ENCODE peak calls at places on chromosome 7, in ten cellular contexts. Z, U, Y, W, O, M, B, Q, C and R are unnamed samples.

GRCh38 chr7:93119191-93119905 is 1.6 kb upstream of the SAMD9 start:
- DNase-seq in C (no peak), Q (no peak), B (no peak), O (no peak), Y (no peak), M (no peak), W (no peak), U (no peak), Z (peak), R (no peak)

GRCh38 chr7:102080371-102081243 is 206.1 kb upstream of the SH2B2 start:
- DNase-seq in C (no peak), Q (no peak), U (no peak), O (no peak), M (no peak), Y (peak), Z (no peak), W (no peak), B (no peak), R (no peak)

GRCh38 chr7:70569335-70569819 is 562.6 kb upstream of the GALNT17 start:
- DNase-seq in W (no peak), C (no peak), B (no peak), O (no peak), M (no peak), Q (no peak), Y (no peak), Z (no peak), U (no peak), R (no peak)

GRCh38 chr7:98559219-98559618 is 57.9 kb upstream of the NPTX2 start:
- DNase-seq in U (no peak), Q (no peak), B (no peak), M (no peak), Y (no peak), O (no peak), C (no peak), Z (no peak), W (no peak), R (no peak)

GRCh38 chr7:135653285-135654080 is 8.8 kb upstream of the STMP1 start:
- DNase-seq in W (no peak), U (no peak), B (no peak), C (no peak), Y (no peak), O (no peak), Z (no peak), Q (no peak), M (no peak), R (no peak)

GRCh38 chr7:107953924-107954303 is 49.0 kb downstream of the LAMB1 start:
- DNase-seq in Y (no peak), Q (no peak), B (no peak), U (no peak), M (no peak), W (no peak), O (no peak), Z (no peak), C (no peak), R (no peak)

GRCh38 chr7:27868117-27868516 is 128.2 kb downstream of the TAX1BP1 start:
- DNase-seq in B (no peak), W (no peak), Y (no peak), M (no peak), O (no peak), Q (no peak), C (no peak), Z (no peak), U (no peak), R (no peak)

GRCh38 chr7:55063633-55064032 is 44.8 kb downstream of the EGFR start:
- DNase-seq in C (no peak), M (no peak), U (no peak), O (no peak), Y (no peak), W (no peak), Z (no peak), B (no peak), Q (no peak), R (no peak)

GRCh38 chr7:41374150-41374848 is 328.6 kb downstream of the INHBA start:
- DNase-seq in W (no peak), C (no peak), Q (no peak), Y (no peak), B (no peak), Z (no peak), U (no peak), O (no peak), M (no peak), R (no peak)

GRCh38 chr7:20282960-20283359 is 47.7 kb upstream of the ITGB8 start:
- DNase-seq in B (no peak), M (no peak), Y (no peak), O (no peak), C (no peak), U (no peak), Z (no peak), Q (no peak), W (no peak), R (no peak)

GRCh38 chr7:87877641-87878040 is 1.3 kb downstream of the DBF4 start:
- DNase-seq in C (no peak), B (no peak), Z (no peak), W (no peak), Q (no peak), O (no peak), Y (no peak), M (no peak), U (no peak), R (no peak)

GRCh38 chr7:4345004-4345403 is 337.1 kb upstream of the FOXK1 start:
- DNase-seq in B (no peak), Z (no peak), U (no peak), W (no peak), M (no peak), Q (no peak), O (no peak), Y (no peak), C (no peak), R (no peak)

GRCh38 chr7:122984021-122984420 is 11.5 kb downstream of the TAS2R16 start:
- DNase-seq in Q (no peak), O (no peak), M (no peak), C (no peak), W (no peak), Z (no peak), B (no peak), U (no peak), Y (no peak), R (no peak)

GRCh38 chr7:48250441-48250951 is 79.2 kb downstream of the ABCA13 start:
- DNase-seq in W (no peak), Q (no peak), M (no peak), B (no peak), C (no peak), O (no peak), Z (no peak), Y (no peak), U (no peak), R (no peak)

GRCh38 chr7:83362786-83363185 is 200.1 kb upstream of the PCLO start:
- DNase-seq in Z (no peak), Y (no peak), M (no peak), C (no peak), B (no peak), O (no peak), U (no peak), W (no peak), Q (no peak), R (no peak)

GRCh38 chr7:23022258-23022745 is 8.4 kb upstream of the HYCC1 start:
- DNase-seq in C (no peak), M (no peak), Q (no peak), Y (no peak), Z (no peak), B (no peak), U (no peak), W (no peak), O (no peak), R (no peak)

GRCh38 chr7:157432541-157432956 is 95.7 kb downstream of the DNAJB6 start:
- DNase-seq in B (no peak), Q (peak), Y (peak), U (no peak), C (no peak), M (peak), O (no peak), W (no peak), Z (peak), R (no peak)

GRCh38 chr7:134470864-134471263 is 12.0 kb upstream of the AKR1B1 start:
- DNase-seq in Y (no peak), Z (peak), C (no peak), Q (no peak), O (no peak), U (no peak), B (no peak), W (no peak), M (peak), R (no peak)

GRCh38 chr7:44325811-44326241 is 432 bp upstream of the CAMK2B start:
- DNase-seq in U (no peak), Z (peak), M (no peak), Y (peak), W (no peak), B (no peak), C (no peak), O (no peak), Q (peak), R (no peak)

DNA sequence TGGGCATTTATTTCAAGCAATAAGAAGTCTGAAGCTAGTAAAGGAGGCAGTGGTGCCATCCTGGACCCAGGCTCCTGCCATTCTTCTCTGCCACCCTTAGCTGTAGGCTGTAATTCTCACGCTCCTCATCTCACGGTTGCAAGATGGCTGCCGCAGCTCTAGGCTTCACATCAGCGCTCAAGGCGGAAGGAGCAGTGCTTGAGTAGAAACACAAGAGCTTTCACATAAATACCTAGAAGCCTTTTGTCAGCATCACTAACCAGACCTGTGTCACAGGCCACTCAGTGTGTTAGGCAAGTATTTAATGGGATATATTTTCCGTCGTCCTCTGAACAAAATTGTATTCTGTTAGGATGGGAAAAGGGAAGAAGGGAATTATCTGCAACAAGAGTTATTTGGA is 118.9 kb upstream of the KLF14 start:
- DNase-seq in Z (no peak), Q (no peak), W (no peak), U (no peak), B (no peak), M (no peak), O (no peak), Y (no peak), C (no peak), R (no peak)
- H3K27ac ChIP-seq in Z (peak), Q (no peak), W (no peak), U (no peak), B (no peak), M (peak), O (no peak), Y (no peak), C (no peak), R (no peak)

DNA sequence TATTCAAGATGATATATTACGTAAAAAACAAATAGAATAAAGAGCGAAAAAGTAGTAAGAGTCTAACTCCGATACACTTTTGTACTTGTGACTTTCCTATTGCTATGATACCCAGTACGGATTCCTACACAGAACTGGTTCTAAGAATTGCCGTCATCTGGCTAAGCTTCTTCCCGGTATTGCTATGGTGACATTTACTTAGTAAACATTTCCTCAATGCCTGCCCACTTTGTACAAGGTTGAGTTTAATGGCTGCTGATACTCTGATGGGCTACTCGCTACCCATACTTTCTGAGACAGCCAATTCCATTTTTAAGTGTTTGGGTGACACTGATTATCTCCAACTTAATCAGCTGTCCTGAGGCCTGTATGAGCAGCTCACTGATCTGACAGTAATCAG is 55.6 kb downstream of the OSBPL3 start:
- DNase-seq in O (no peak), U (no peak), Q (no peak), M (no peak), Y (no peak), B (no peak), Z (no peak), W (no peak), C (peak), R (no peak)
- H3K27ac ChIP-seq in O (no peak), U (no peak), Q (no peak), M (no peak), Y (no peak), B (no peak), Z (no peak), W (no peak), C (peak), R (no peak)

GRCh38 chr7:7858559-7858958 is 110.0 kb upstream of the GLCCI1 start:
- DNase-seq in C (no peak), O (no peak), W (no peak), M (no peak), Y (no peak), U (no peak), Z (no peak), B (no peak), Q (no peak), R (no peak)
- H3K27ac ChIP-seq in C (no peak), O (no peak), W (no peak), M (no peak), Y (no peak), U (no peak), Z (no peak), B (peak), Q (no peak), R (no peak)

GRCh38 chr7:286278-286677 is 3.7 kb upstream of the FOXL3 start:
- DNase-seq in B (no peak), Z (no peak), W (no peak), Y (peak), U (no peak), M (no peak), C (no peak), O (no peak), Q (no peak), R (no peak)
- H3K27ac ChIP-seq in B (no peak), Z (no peak), W (no peak), Y (no peak), U (no peak), M (no peak), C (no peak), O (no peak), Q (no peak), R (no peak)

DNA sequence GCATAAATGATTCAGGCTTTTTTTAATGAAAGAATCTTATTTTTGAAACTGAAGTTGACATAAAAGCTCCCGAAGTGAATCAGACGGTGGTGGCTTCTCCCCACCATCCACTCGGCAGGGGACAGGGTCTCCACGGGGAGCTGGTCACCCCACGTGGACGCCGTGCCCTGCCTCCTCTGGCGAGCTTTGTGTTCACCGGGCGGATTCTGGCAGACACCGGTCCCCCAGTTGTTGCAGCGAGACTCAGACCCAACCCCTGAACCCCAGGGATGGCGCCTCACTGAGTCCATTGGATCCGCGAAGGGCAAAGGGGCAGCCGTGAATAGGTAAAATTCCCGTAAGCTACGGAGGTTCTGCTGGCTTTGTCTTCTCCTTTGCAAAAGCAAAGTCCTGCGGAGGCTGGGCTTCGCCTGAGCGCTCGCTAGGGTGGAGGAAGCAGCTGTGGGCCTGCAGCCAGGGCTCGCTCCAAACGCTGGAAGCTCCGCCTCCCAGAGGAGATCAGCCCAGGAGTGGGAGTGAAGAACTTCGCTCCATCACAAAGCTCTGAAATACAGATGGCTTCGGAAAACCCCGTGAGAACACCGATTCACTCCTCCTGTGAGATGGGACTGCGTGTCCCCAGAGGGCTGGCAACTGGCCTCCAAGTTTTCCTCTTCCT is 38.3 kb downstream of the PTPRN2 start:
- DNase-seq in Z (no peak), O (no peak), M (no peak), C (no peak), W (no peak), B (no peak), U (peak), Y (no peak), Q (peak), R (no peak)
- H3K27ac ChIP-seq in Z (no peak), O (peak), M (no peak), C (no peak), W (no peak), B (no peak), U (no peak), Y (no peak), Q (no peak), R (no peak)

DNA sequence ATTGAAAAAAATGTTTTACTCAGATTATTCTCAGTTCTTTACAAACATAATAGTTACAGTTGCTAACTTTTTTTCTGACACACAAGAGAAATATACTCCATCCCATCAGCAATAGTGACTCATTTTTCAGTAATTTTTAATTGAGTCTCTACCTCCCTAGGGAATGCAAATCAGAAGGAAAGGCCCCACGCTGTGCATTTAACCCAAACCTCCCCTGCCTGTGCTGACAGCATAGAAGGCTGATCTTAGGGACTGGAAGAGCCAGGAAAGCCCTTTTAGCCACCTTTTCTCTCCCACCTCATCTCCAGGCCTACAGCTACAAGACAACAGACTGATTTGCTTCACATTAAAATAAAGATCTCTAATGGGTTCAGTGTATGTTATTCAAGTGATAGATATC is 24.7 kb upstream of the PIK3CG start:
- DNase-seq in Q (peak), Z (no peak), Y (no peak), U (no peak), O (no peak), M (no peak), W (no peak), B (no peak), C (no peak), R (no peak)
- H3K27ac ChIP-seq in Q (no peak), Z (no peak), Y (no peak), U (no peak), O (no peak), M (no peak), W (no peak), B (no peak), C (no peak), R (no peak)

GRCh38 chr7:116329845-116330503 is 119.6 kb downstream of the TES start:
- DNase-seq in U (no peak), C (no peak), M (no peak), O (no peak), W (no peak), Y (no peak), B (no peak), Q (no peak), Z (no peak), R (no peak)

GRCh38 chr7:116325517-116325916 is 115.2 kb downstream of the TES start:
- DNase-seq in Y (no peak), O (no peak), U (no peak), Z (no peak), B (no peak), Q (no peak), C (no peak), M (no peak), W (no peak), R (no peak)

GRCh38 chr7:116328161-116328560 is 117.8 kb downstream of the TES start:
- DNase-seq in C (no peak), Y (no peak), M (no peak), O (no peak), Q (no peak), Z (no peak), B (no peak), W (no peak), U (no peak), R (no peak)

GRCh38 chr7:116327135-116327534 is 116.8 kb downstream of the TES start:
- DNase-seq in C (no peak), W (no peak), U (no peak), M (no peak), Y (no peak), B (no peak), Z (no peak), O (no peak), Q (no peak), R (no peak)

GRCh38 chr7:116327751-116328150 is 117.4 kb downstream of the TES start:
- DNase-seq in W (no peak), M (no peak), Z (peak), B (no peak), C (no peak), Q (no peak), U (no peak), O (no peak), Y (no peak), R (no peak)
- H3K27ac ChIP-seq in W (no peak), M (no peak), Z (no peak), B (no peak), C (no peak), Q (no peak), U (no peak), O (no peak), Y (no peak), R (peak)

GRCh38 chr7:138668946-138669345 is 32.2 kb downstream of the SVOPL start:
- DNase-seq in Z (no peak), C (no peak), Y (no peak), M (no peak), O (no peak), B (no peak), U (no peak), Q (no peak), W (no peak), R (no peak)
- H3K27ac ChIP-seq in Z (no peak), C (no peak), Y (no peak), M (no peak), O (no peak), B (no peak), U (no peak), Q (no peak), W (no peak), R (no peak)